ENCODE peak calls at places on chromosomes 2 and 18, in ten cellular contexts. O is stomach, F is fibroblast of pulmonary artery, Q is IMR-90, P is GM20000, B is endothelial cell, H is sigmoid colon, G is prostate gland, W is HFF-Myc, E is retinal pigment epithelial cell. D is an unnamed sample.

GRCh38 chr2:113324684-113325160 is 46.0 kb upstream of the PAX8 start:
- DNase-seq in G (peak; percentile 24), F (peak; percentile 57), H (no peak), W (peak; percentile 59), Q (peak; percentile 48), B (peak; percentile 68), P (peak; percentile 67), E (no peak), O (peak; percentile 50), D (peak; percentile 79)

GRCh38 chr2:529425-529824 is 147.8 kb downstream of the TMEM18 start:
- DNase-seq in E (no peak), H (no peak), O (no peak), B (no peak), F (peak; percentile 20), Q (peak; percentile 1), W (no peak), G (no peak), P (no peak), D (no peak)

GRCh38 chr2:22626621-22627020 is 758.4 kb upstream of the KLHL29 start:
- DNase-seq in F (no peak), E (no peak), W (no peak), G (no peak), B (peak; percentile 27), P (no peak), H (no peak), Q (no peak), O (no peak), D (no peak)

GRCh38 chr18:62741118-62741566 is 25.8 kb downstream of the PHLPP1 start:
- DNase-seq in E (no peak), P (no peak), W (peak; percentile 24), F (peak; percentile 66), Q (peak; percentile 61), G (peak; percentile 73), B (no peak), O (no peak), H (peak; percentile 80), D (no peak)

GRCh38 chr2:24875901-24876300 is 44.1 kb downstream of the ADCY3 start:
- DNase-seq in H (no peak), F (no peak), O (no peak), B (no peak), P (no peak), Q (no peak), E (no peak), W (no peak), G (no peak), D (no peak)

GRCh38 chr2:219441451-219442205 is 7.0 kb downstream of the SPEG start:
- DNase-seq in Q (peak; percentile 54), P (peak; percentile 83), F (peak; percentile 46), G (peak; percentile 39), B (no peak), H (peak; percentile 89), O (peak; percentile 53), W (no peak), E (no peak), D (no peak)

GRCh38 chr2:189124175-189124574 is 55.4 kb downstream of the COL5A2 start:
- DNase-seq in F (no peak), W (no peak), B (no peak), Q (peak; percentile 71), P (no peak), O (no peak), H (no peak), G (no peak), E (no peak), D (no peak)

GRCh38 chr2:19576411-19576810 is 218.0 kb upstream of the OSR1 start:
- DNase-seq in P (no peak), G (no peak), W (no peak), O (no peak), F (peak; percentile 61), Q (no peak), H (no peak), E (no peak), B (no peak), D (no peak)

GRCh38 chr2:20593072-20594034 is 57.5 kb downstream of the HS1BP3 start:
- DNase-seq in P (no peak), F (peak; percentile 94), E (peak; percentile 87), G (no peak), H (peak; percentile 79), Q (peak; percentile 93), O (peak; percentile 69), W (no peak), B (no peak), D (no peak)

GRCh38 chr2:20590704-20591515 is 60.0 kb downstream of the HS1BP3 start:
- DNase-seq in G (no peak), P (no peak), Q (no peak), E (no peak), W (no peak), B (no peak), F (no peak), H (peak; percentile 74), O (peak; percentile 23), D (no peak)

GRCh38 chr2:20589975-20590703 is 60.8 kb downstream of the HS1BP3 start:
- DNase-seq in P (no peak), F (no peak), E (no peak), Q (peak; percentile 35), G (no peak), H (peak; percentile 57), O (peak; percentile 9), W (no peak), B (no peak), D (no peak)

GRCh38 chr2:20594048-20594750 is 56.7 kb downstream of the HS1BP3 start:
- DNase-seq in P (no peak), H (peak; percentile 53), Q (no peak), E (no peak), O (peak; percentile 8), F (no peak), W (no peak), B (no peak), G (no peak), D (no peak)

DNA sequence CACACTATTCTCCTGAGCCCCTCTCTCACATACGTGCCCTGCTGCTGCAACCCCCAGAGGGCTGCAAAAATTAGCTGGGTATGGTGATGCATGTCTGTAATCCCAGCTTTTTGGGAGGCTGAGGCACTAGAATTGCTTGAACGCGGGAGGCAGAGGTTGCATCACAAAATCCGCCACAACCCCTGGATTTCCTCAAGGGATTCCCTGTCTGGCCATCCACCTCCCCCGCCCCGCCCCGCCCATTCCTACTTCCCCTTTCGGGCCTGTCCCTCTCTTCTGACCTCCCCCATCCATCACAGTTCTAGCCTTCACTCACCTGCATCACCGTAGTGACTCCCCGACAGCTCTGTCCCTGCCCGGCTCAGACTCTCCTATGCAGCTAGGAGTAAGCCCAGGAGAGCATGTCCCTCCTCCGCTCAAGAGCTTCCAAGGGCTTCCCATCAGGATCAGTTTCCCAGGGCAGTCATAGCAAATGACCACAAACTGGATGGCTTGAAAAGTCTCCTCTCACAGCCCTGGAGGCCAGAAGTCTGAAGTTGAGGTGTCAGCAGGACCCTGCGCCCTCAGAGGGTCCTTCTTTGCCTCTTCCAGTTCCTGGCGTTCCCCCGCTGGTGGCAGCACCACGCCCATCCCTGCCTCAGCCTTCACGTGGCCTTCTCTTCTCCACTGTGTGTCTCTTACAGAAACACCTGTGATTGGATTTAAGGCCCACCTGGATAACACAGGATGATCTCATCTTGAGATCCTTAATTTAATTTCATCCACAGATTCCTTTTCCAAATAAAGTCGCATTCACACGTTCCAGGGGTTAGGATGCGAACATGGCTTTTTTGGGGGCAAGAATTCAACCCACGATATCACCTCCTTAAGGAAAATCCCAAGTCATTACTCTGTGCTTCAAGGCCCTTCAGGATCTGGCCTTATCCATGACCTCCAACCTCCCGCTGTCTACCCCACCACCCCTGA is 58.5 kb downstream of the HS1BP3 start:
- DNase-seq in W (no peak), Q (no peak), G (no peak), E (no peak), F (no peak), O (peak; percentile 21), B (no peak), H (peak; percentile 54), P (no peak), D (no peak)
- TF ChIP-seq CTCF in W (no peak), Q (no peak), G (no peak), E (peak; percentile 16), F (no peak), O (no peak), B (no peak), H (no peak), P (no peak), D (no peak)

GRCh38 chr2:224363281-224363680 is 38.6 kb downstream of the FAM124B start:
- DNase-seq in G (no peak), H (no peak), W (no peak), F (no peak), Q (no peak), P (no peak), O (no peak), B (no peak), E (no peak), D (no peak)
- TF ChIP-seq CTCF in G (no peak), H (no peak), W (peak; percentile 9), F (peak; percentile 11), Q (no peak), P (no peak), O (no peak), B (no peak), E (peak; percentile 4), D (no peak)

GRCh38 chr2:143160732-143161707 is 31.8 kb downstream of the ARHGAP15 start:
- DNase-seq in Q (no peak), O (no peak), W (no peak), G (no peak), E (peak; percentile 10), B (no peak), F (no peak), H (no peak), P (no peak), D (no peak)

GRCh38 chr2:143163499-143163898 is 34.3 kb downstream of the ARHGAP15 start:
- DNase-seq in H (no peak), O (no peak), F (no peak), G (no peak), E (no peak), W (no peak), P (no peak), Q (no peak), B (no peak), D (no peak)

GRCh38 chr2:143165291-143165690 is 36.1 kb downstream of the ARHGAP15 start:
- DNase-seq in E (no peak), P (no peak), F (no peak), W (no peak), G (no peak), B (no peak), H (no peak), O (no peak), Q (no peak), D (no peak)

GRCh38 chr2:143162997-143163396 is 33.8 kb downstream of the ARHGAP15 start:
- DNase-seq in B (no peak), W (no peak), F (no peak), O (no peak), H (no peak), G (no peak), Q (no peak), E (no peak), P (no peak), D (no peak)

GRCh38 chr2:143161982-143162837 is 33.0 kb downstream of the ARHGAP15 start:
- DNase-seq in F (peak; percentile 66), W (peak; percentile 6), H (no peak), B (peak; percentile 44), O (peak; percentile 29), P (peak; percentile 18), E (peak; percentile 14), G (peak; percentile 29), Q (peak; percentile 58), D (no peak)
- TF ChIP-seq CTCF in F (peak; percentile 71), W (peak; percentile 53), H (peak; percentile 41), B (no peak), O (no peak), P (peak; percentile 37), E (peak; percentile 88), G (peak; percentile 16), Q (peak; percentile 57), D (peak; percentile 83)

DNA sequence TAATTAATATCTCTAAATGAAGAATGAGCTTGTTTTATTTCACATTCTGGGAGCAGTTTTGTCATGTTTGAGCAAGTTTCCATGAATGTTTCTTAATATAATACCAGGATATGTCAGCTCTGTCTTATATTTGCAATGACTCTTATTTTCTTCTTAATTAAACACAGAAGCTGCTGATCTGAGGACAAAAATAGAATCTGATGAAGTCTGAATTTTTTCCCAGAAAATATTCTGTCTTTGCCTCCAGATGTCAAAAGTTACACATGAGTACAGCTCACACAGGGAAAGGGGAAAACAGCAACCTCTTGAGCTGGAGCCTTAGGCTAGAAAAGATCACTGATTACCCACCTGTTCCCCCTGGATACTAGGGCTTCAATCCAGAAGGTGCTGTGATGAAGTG is 606.6 kb upstream of the SYT4 start:
- DNase-seq in W (no peak), P (no peak), H (no peak), G (no peak), B (no peak), E (no peak), O (no peak), F (no peak), Q (no peak), D (no peak)
- TF ChIP-seq CTCF in W (no peak), P (no peak), H (no peak), G (no peak), B (no peak), E (no peak), O (no peak), F (no peak), Q (no peak), D (no peak)